ENCODE peak calls at places on chromosomes 13 and 19, in five cellular contexts. P is ascending aorta, V is AG10803, K is AG04450, E is tibial nerve. T is an unnamed sample.

GRCh38 chr19:7507884-7508283 is 8.0 kb upstream of the ZNF358 start:
- DNase-seq in P (peak), V (peak), K (peak), E (peak), T (no peak)

GRCh38 chr13:21435710-21436151 is 23.4 kb downstream of the ZDHHC20 start:
- DNase-seq in P (no peak), V (peak), K (peak), E (peak), T (peak)

GRCh38 chr19:13689050-13689449 is 75.3 kb upstream of the MRI1 start:
- DNase-seq in P (no peak), V (peak), K (no peak), E (no peak), T (no peak)

GRCh38 chr13:37954191-37954590 is 84.6 kb upstream of the TRPC4 start:
- DNase-seq in P (no peak), V (no peak), K (no peak), E (no peak), T (no peak)

GRCh38 chr19:42683917-42684513 is 56.3 kb downstream of the PSG3 start:
- DNase-seq in P (no peak), V (peak), K (no peak), E (peak), T (peak)

GRCh38 chr13:113122571-113123225 is at the start of gene F10:
- DNase-seq in P (peak), V (peak), K (peak), E (peak), T (no peak)

GRCh38 chr13:107716741-107717140 is 498.6 kb downstream of the LIG4 start:
- DNase-seq in P (no peak), V (no peak), K (no peak), E (no peak), T (no peak)

GRCh38 chr19:10604460-10604980 is 17.4 kb upstream of the AP1M2 start:
- DNase-seq in P (no peak), V (no peak), K (no peak), E (no peak), T (no peak)

GRCh38 chr13:82822935-82823334 is 1059.3 kb downstream of the SLITRK1 start:
- DNase-seq in P (no peak), V (no peak), K (no peak), E (no peak), T (no peak)

GRCh38 chr13:102800145-102801041 is 1.5 kb downstream of the BIVM start:
- DNase-seq in P (peak), V (peak), K (peak), E (peak), T (peak)

GRCh38 chr19:48614436-48615144 is at the start of gene FAM83E:
- DNase-seq in P (no peak), V (no peak), K (no peak), E (no peak), T (no peak)

GRCh38 chr19:7738023-7738422 is 6.1 kb upstream of the CLEC4G start:
- DNase-seq in P (no peak), V (no peak), K (no peak), E (no peak), T (no peak)

GRCh38 chr13:100473087-100473486 is 115.5 kb downstream of the GGACT start:
- DNase-seq in P (no peak), V (no peak), K (no peak), E (no peak), T (no peak)

GRCh38 chr13:75454497-75454896 is 27.5 kb downstream of the TBC1D4 start:
- DNase-seq in P (no peak), V (no peak), K (no peak), E (no peak), T (no peak)

GRCh38 chr13:80083516-80084085 is 257.3 kb downstream of the SPRY2 start:
- DNase-seq in P (no peak), V (peak), K (no peak), E (no peak), T (no peak)

GRCh38 chr19:30423481-30423880 is 51.3 kb downstream of the ZNF536 start:
- DNase-seq in P (no peak), V (no peak), K (no peak), E (no peak), T (no peak)

GRCh38 chr19:30420881-30421280 is 48.7 kb downstream of the ZNF536 start:
- DNase-seq in P (no peak), V (no peak), K (no peak), E (no peak), T (no peak)

GRCh38 chr19:30425885-30426838 is 54.0 kb downstream of the ZNF536 start:
- DNase-seq in P (no peak), V (no peak), K (no peak), E (no peak), T (no peak)

GRCh38 chr19:30419581-30420180 is 47.5 kb downstream of the ZNF536 start:
- DNase-seq in P (no peak), V (peak), K (no peak), E (no peak), T (no peak)

DNA sequence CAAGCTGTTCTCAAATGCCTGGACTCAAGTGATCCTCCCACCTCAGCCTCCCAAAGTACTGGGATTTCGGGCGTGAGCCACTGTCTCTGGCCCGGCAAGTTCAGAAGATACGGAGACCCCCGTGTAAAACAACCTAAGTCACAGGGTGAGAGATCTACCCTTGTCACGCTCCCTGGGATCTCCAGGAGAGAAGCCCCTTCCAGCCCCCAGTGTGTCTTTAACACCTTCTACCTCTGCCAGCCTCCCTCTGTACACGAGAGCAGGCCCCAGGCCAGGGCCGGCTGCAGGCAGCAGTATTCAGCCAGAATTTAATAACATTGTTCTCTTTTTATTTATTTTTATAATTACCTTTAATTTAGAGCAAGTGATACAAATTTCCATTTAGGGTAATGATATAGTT is 49.4 kb downstream of the ZNF536 start:
- DNase-seq in P (no peak), V (no peak), K (no peak), E (no peak), T (no peak)
- H3K4me3 ChIP-seq in P (no peak), V (no peak), K (no peak), E (no peak), T (no peak)

DNA sequence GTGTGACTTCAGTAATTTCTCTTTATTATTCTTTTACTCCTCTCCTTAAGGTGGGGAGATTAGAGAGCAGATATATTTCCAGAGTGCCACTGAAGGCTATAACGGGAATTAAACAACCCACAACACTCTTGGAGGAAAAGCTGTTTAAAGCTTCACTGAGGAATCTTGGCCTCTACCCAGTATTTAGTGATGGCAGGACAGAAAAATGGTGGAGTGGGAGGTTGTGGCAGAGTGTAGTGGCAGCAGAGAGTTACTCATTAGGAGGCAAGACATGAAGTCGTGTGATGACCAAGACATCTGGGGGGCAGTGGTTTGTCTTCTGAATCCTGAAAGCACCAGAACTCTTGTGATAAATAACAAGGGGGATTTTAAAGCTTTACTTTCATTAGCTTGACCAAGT is 563.5 kb upstream of the SLITRK5 start:
- DNase-seq in P (no peak), V (peak), K (no peak), E (no peak), T (no peak)
- TF ChIP-seq CTCF in P (no peak), V (no peak), K (no peak), E (no peak), T (no peak)

GRCh38 chr13:48156466-48156865 is 61.6 kb upstream of the MED4 start:
- DNase-seq in P (no peak), V (no peak), K (no peak), E (no peak), T (no peak)

GRCh38 chr13:48155850-48156249 is 60.9 kb upstream of the MED4 start:
- DNase-seq in P (no peak), V (peak), K (no peak), E (no peak), T (peak)

GRCh38 chr13:48159436-48160225 is 64.7 kb upstream of the MED4 start:
- DNase-seq in P (no peak), V (no peak), K (no peak), E (no peak), T (no peak)

GRCh38 chr13:48158915-48159314 is 64.0 kb upstream of the MED4 start:
- DNase-seq in P (no peak), V (no peak), K (no peak), E (no peak), T (no peak)

DNA sequence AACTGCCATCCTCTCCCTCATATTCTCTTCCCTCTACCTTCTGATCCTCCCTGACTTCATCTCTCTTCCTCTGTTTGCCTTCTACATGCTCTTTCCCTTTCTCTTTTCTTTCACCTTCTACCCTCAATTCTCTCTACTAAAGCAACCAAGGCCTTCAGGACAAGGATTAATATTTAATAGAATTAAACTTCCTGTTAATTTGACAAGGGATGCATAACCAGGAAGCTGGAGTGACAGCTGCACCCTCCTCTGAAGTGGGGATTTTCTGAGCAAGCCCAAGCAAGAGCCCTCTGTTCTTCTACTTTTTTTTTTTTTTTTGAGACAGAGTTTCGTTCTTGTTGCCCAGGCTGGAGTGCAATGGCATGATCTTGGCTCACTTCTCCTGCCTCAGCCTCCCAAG is 63.4 kb upstream of the MED4 start:
- DNase-seq in P (no peak), V (no peak), K (no peak), E (no peak), T (no peak)
- H3K4me3 ChIP-seq in P (no peak), V (no peak), K (no peak), E (no peak), T (no peak)

GRCh38 chr13:55464222-55464621 is 1676.5 kb upstream of the PRR20A start:
- DNase-seq in P (no peak), V (no peak), K (no peak), E (no peak), T (no peak)
- TF ChIP-seq CTCF in P (no peak), V (no peak), K (no peak), E (no peak), T (no peak)

T was measured in HFF-Myc.